ENCODE peak calls at places on chromosomes 3 and 15, in ten cellular contexts. J is GM13977; Y is esophagus squamous epithelium; L is dermis microvascular lymphatic vessel endothelial cell; P is HCEC 1CT; K is GM12892; M is cardiac fibroblast; T is stimulated activated CD4-positive, alpha-beta T cell treated with anti-CD3 and anti-CD28 coated beads, Interleukin-12 subunit alpha, Interleukin-12 subunit beta, amount 100 ng/mL, for 24 hours; D is amygdala; I is mesendoderm. E is an unnamed sample.
A peak's percentile ranks its signal among the peaks of the same experiment; 100 is the strongest.

GRCh38 chr15:35595656-35596055 is 49.7 kb upstream of the DPH6 start:
- DNase-seq in J (no peak), Y (no peak), L (no peak), P (no peak), K (no peak), M (peak; percentile 52), T (no peak), D (no peak), I (no peak), E (no peak)

GRCh38 chr15:67927501-67928156 is 87.8 kb upstream of the RNU6-1 start:
- DNase-seq in J (no peak), Y (no peak), L (no peak), P (peak; percentile 48), K (no peak), M (peak; percentile 97), T (no peak), D (no peak), I (peak; percentile 78), E (no peak)

GRCh38 chr15:39135989-39136388 is 444.9 kb upstream of the THBS1 start:
- DNase-seq in J (no peak), Y (no peak), L (no peak), P (peak; percentile 90), K (no peak), M (peak; percentile 78), T (no peak), D (no peak), I (no peak), E (no peak)

GRCh38 chr3:9862391-9863235 is 17.4 kb downstream of the CIDEC start:
- DNase-seq in J (peak; percentile 52), Y (no peak), L (peak; percentile 53), P (peak; percentile 30), K (peak; percentile 56), M (peak; percentile 64), T (no peak), D (no peak), I (peak; percentile 70), E (no peak)

GRCh38 chr3:126119008-126119675 is 35.2 kb upstream of the SLC41A3 start:
- DNase-seq in J (no peak), Y (no peak), L (no peak), P (no peak), K (no peak), M (no peak), T (no peak), D (no peak), I (no peak), E (no peak)

GRCh38 chr3:150062492-150062891 is 91.8 kb upstream of the PFN2 start:
- DNase-seq in J (no peak), Y (no peak), L (no peak), P (peak; percentile 63), K (no peak), M (peak; percentile 79), T (no peak), D (no peak), I (no peak), E (no peak)

GRCh38 chr3:128163432-128163831 is 10.2 kb downstream of the EEFSEC start:
- DNase-seq in J (no peak), Y (no peak), L (no peak), P (no peak), K (no peak), M (no peak), T (no peak), D (no peak), I (no peak), E (no peak)

GRCh38 chr3:194292331-194292730 is 58.8 kb downstream of the CPN2 start:
- DNase-seq in J (no peak), Y (no peak), L (no peak), P (no peak), K (no peak), M (no peak), T (no peak), D (no peak), I (no peak), E (no peak)

GRCh38 chr3:128914966-128915645 is 35.7 kb downstream of the ACAD9 start:
- DNase-seq in J (no peak), Y (no peak), L (no peak), P (no peak), K (no peak), M (no peak), T (no peak), D (no peak), I (no peak), E (no peak)

GRCh38 chr15:70670680-70671079 is 92.7 kb downstream of the UACA start:
- DNase-seq in J (no peak), Y (no peak), L (no peak), P (peak; percentile 9), K (no peak), M (peak; percentile 46), T (no peak), D (no peak), I (no peak), E (no peak)

GRCh38 chr3:53230041-53230621 is 25.7 kb downstream of the TKT start:
- DNase-seq in J (no peak), Y (no peak), L (no peak), P (no peak), K (peak; percentile 26), M (no peak), T (no peak), D (no peak), I (peak; percentile 51), E (no peak)

GRCh38 chr3:102529452-102529851 is 94.6 kb downstream of the ZPLD1 start:
- DNase-seq in J (no peak), Y (no peak), L (no peak), P (peak; percentile 34), K (no peak), M (peak; percentile 22), T (no peak), D (no peak), I (peak; percentile 72), E (no peak)

GRCh38 chr3:47578119-47578630 is 490 bp downstream of the CSPG5 start:
- DNase-seq in J (peak; percentile 89), Y (no peak), L (peak; percentile 44), P (no peak), K (peak; percentile 76), M (no peak), T (no peak), D (peak; percentile 50), I (no peak), E (no peak)

GRCh38 chr3:149310796-149311534 is 22.5 kb downstream of the TM4SF18 start:
- DNase-seq in J (no peak), Y (no peak), L (no peak), P (no peak), K (no peak), M (no peak), T (no peak), D (no peak), I (no peak), E (no peak)

GRCh38 chr3:9765865-9766264 is 3.9 kb downstream of the CAMK1 start:
- DNase-seq in J (no peak), Y (no peak), L (no peak), P (no peak), K (no peak), M (no peak), T (no peak), D (no peak), I (peak; percentile 66), E (no peak)

GRCh38 chr3:49716691-49717538 is 2.6 kb downstream of the AMIGO3 start:
- DNase-seq in J (no peak), Y (no peak), L (no peak), P (no peak), K (no peak), M (no peak), T (no peak), D (no peak), I (no peak), E (no peak)

GRCh38 chr3:66239513-66240135 is 18.8 kb downstream of the SLC25A26 start:
- DNase-seq in J (no peak), Y (no peak), L (no peak), P (no peak), K (no peak), M (no peak), T (no peak), D (no peak), I (no peak), E (no peak)

GRCh38 chr15:39269352-39269751 is 311.5 kb upstream of the THBS1 start:
- DNase-seq in J (no peak), Y (no peak), L (peak; percentile 39), P (no peak), K (no peak), M (no peak), T (no peak), D (no peak), I (peak; percentile 59), E (no peak)

GRCh38 chr3:195133462-195133861 is 137.5 kb downstream of the XXYLT1 start:
- DNase-seq in J (no peak), Y (no peak), L (no peak), P (peak; percentile 84), K (no peak), M (peak; percentile 90), T (no peak), D (peak; percentile 8), I (no peak), E (no peak)

GRCh38 chr15:99651023-99651807 is 82.0 kb downstream of the LYSMD4 start:
- DNase-seq in J (no peak), Y (no peak), L (peak; percentile 34), P (peak; percentile 67), K (no peak), M (peak; percentile 24), T (no peak), D (no peak), I (no peak), E (no peak)

GRCh38 chr15:90588427-90588826 is 58.7 kb downstream of the CRTC3 start:
- DNase-seq in J (no peak), Y (no peak), L (no peak), P (peak; percentile 8), K (no peak), M (no peak), T (no peak), D (no peak), I (peak; percentile 14), E (no peak)

GRCh38 chr15:93830221-93830765 is 401.1 kb upstream of the MCTP2 start:
- DNase-seq in J (no peak), Y (no peak), L (no peak), P (no peak), K (no peak), M (no peak), T (no peak), D (no peak), I (peak; percentile 36), E (no peak)

GRCh38 chr15:95511680-95512079 is 818.8 kb upstream of the NR2F2 start:
- DNase-seq in J (no peak), Y (no peak), L (peak; percentile 31), P (peak; percentile 40), K (no peak), M (no peak), T (no peak), D (no peak), I (no peak), E (no peak)

GRCh38 chr15:88630141-88630721 is 8.6 kb upstream of the ISG20 start:
- DNase-seq in J (no peak), Y (no peak), L (peak; percentile 83), P (no peak), K (no peak), M (no peak), T (no peak), D (no peak), I (peak; percentile 53), E (no peak)

GRCh38 chr15:61036121-61036520 is 193.0 kb downstream of the RORA start:
- DNase-seq in J (no peak), Y (no peak), L (no peak), P (no peak), K (no peak), M (no peak), T (no peak), D (no peak), I (no peak), E (no peak)

GRCh38 chr15:88275804-88276203 is 19.3 kb upstream of the NTRK3 start:
- DNase-seq in J (no peak), Y (no peak), L (no peak), P (no peak), K (no peak), M (no peak), T (no peak), D (no peak), I (no peak), E (no peak)

GRCh38 chr15:69308949-69309348 is 10.2 kb downstream of the PAQR5 start:
- DNase-seq in J (no peak), Y (no peak), L (no peak), P (no peak), K (no peak), M (no peak), T (no peak), D (no peak), I (no peak), E (no peak)

GRCh38 chr3:196632033-196632751 is 7.3 kb upstream of the NRROS start:
- DNase-seq in J (peak; percentile 86), Y (peak; percentile 57), L (peak; percentile 81), P (peak; percentile 74), K (peak; percentile 86), M (peak; percentile 76), T (peak; percentile 72), D (peak; percentile 59), I (peak; percentile 97), E (no peak)